ENCODE peak calls at places on chromosomes 6 and 20, in four cellular contexts. Q is activated naive CD4-positive, alpha-beta T cell treated with anti-CD3 and anti-CD28 coated beads, Interleukin-2, amount 50 U/mL, for 16 hours; W is HEK293T; E is A673. L is an unnamed sample.

GRCh38 chr6:20870493-20870892 is 336.2 kb downstream of the CDKAL1 start:
- DNase-seq in Q (no peak), W (no peak), E (no peak), L (no peak)

GRCh38 chr6:33199687-33200233 is 705 bp downstream of the RXRB start:
- DNase-seq in Q (peak; percentile 70), W (no peak), E (peak; percentile 77), L (no peak)

GRCh38 chr6:31794294-31794865 is 1.2 kb downstream of the VARS1 start:
- DNase-seq in Q (no peak), W (peak; percentile 17), E (peak; percentile 78), L (no peak)

GRCh38 chr6:105402090-105402980 is 547 bp downstream of the PREP start:
- DNase-seq in Q (peak; percentile 22), W (peak; percentile 23), E (peak; percentile 45), L (peak; percentile 59)

GRCh38 chr6:143058987-143059386 is 1.7 kb upstream of the AIG1 start:
- DNase-seq in Q (no peak), W (no peak), E (peak; percentile 9), L (no peak)

GRCh38 chr6:125142614-125143013 is 11.0 kb upstream of the TPD52L1 start:
- DNase-seq in Q (no peak), W (no peak), E (no peak), L (no peak)

GRCh38 chr6:85464260-85464644 is 14.4 kb downstream of the NT5E start:
- DNase-seq in Q (peak; percentile 21), W (no peak), E (peak; percentile 96), L (no peak)

GRCh38 chr6:84773431-84774173 is 9.2 kb upstream of the TBX18 start:
- DNase-seq in Q (no peak), W (no peak), E (peak; percentile 68), L (peak; percentile 48)

GRCh38 chr6:39085129-39085528 is 29.9 kb downstream of the SAYSD1 start:
- DNase-seq in Q (no peak), W (no peak), E (no peak), L (no peak)

GRCh38 chr6:159720708-159721107 is 6.6 kb upstream of the WTAP start:
- DNase-seq in Q (peak; percentile 21), W (peak; percentile 32), E (no peak), L (peak; percentile 17)

GRCh38 chr20:39568090-39568489 is 605.9 kb downstream of the DHX35 start:
- DNase-seq in Q (no peak), W (no peak), E (peak; percentile 88), L (no peak)

GRCh38 chr6:144283781-144284473 is 1.2 kb upstream of the UTRN start:
- DNase-seq in Q (no peak), W (no peak), E (peak; percentile 46), L (no peak)

GRCh38 chr6:90212274-90212673 is 84.4 kb downstream of the BACH2 start:
- DNase-seq in Q (no peak), W (no peak), E (no peak), L (no peak)